ENCODE peak calls at places on chromosomes 2 and 18, in six cellular contexts. N is A549, O is prostate gland, G is right lobe of liver, A is IMR-90, T is esophagus squamous epithelium. Z is an unnamed sample.

GRCh38 chr18:72530622-72531021 is 13.5 kb downstream of the CBLN2 start:
- DNase-seq in N (no peak), O (no peak), G (no peak), A (no peak), T (no peak), Z (no peak)

GRCh38 chr2:228180126-228181097 is 1.1 kb downstream of the SPHKAP start:
- DNase-seq in N (peak; percentile 12), O (no peak), G (no peak), A (no peak), T (no peak), Z (no peak)

GRCh38 chr2:136384541-136385303 is 266.8 kb upstream of the CXCR4 start:
- DNase-seq in N (peak; percentile 33), O (peak; percentile 20), G (no peak), A (peak; percentile 5), T (no peak), Z (peak; percentile 19)

GRCh38 chr18:25176516-25177042 is 175.4 kb downstream of the ZNF521 start:
- DNase-seq in N (no peak), O (no peak), G (no peak), A (no peak), T (no peak), Z (no peak)

GRCh38 chr18:13288509-13289138 is 70.1 kb downstream of the LDLRAD4 start:
- DNase-seq in N (no peak), O (no peak), G (no peak), A (no peak), T (no peak), Z (no peak)

GRCh38 chr2:31384351-31384750 is 30.2 kb downstream of the XDH start:
- DNase-seq in N (peak; percentile 89), O (no peak), G (no peak), A (peak; percentile 96), T (no peak), Z (peak; percentile 95)

GRCh38 chr2:151277011-151277410 is 12.5 kb downstream of the NMI start:
- DNase-seq in N (no peak), O (no peak), G (no peak), A (no peak), T (no peak), Z (peak; percentile 47)

GRCh38 chr2:212119591-212119990 is 419.0 kb downstream of the ERBB4 start:
- DNase-seq in N (no peak), O (no peak), G (no peak), A (no peak), T (no peak), Z (no peak)

GRCh38 chr2:121831841-121832240 is 76.4 kb downstream of the TSN start:
- DNase-seq in N (no peak), O (no peak), G (no peak), A (no peak), T (no peak), Z (no peak)

GRCh38 chr2:240787521-240788472 is 32.2 kb downstream of the KIF1A start:
- DNase-seq in N (no peak), O (no peak), G (no peak), A (no peak), T (no peak), Z (no peak)

GRCh38 chr2:131394147-131394931 is 30.4 kb upstream of the RAB6D start:
- DNase-seq in N (no peak), O (no peak), G (no peak), A (no peak), T (no peak), Z (no peak)

GRCh38 chr18:74376523-74376922 is 60.9 kb downstream of the C18orf63 start:
- DNase-seq in N (no peak), O (no peak), G (no peak), A (no peak), T (no peak), Z (no peak)

GRCh38 chr2:101130081-101130480 is 21.1 kb downstream of the TBC1D8 start:
- DNase-seq in N (no peak), O (no peak), G (no peak), A (no peak), T (no peak), Z (no peak)

GRCh38 chr2:104521247-104521646 is 332.7 kb upstream of the POU3F3 start:
- DNase-seq in N (no peak), O (no peak), G (no peak), A (no peak), T (no peak), Z (no peak)

GRCh38 chr2:66700181-66700686 is 265.3 kb downstream of the MEIS1 start:
- DNase-seq in N (no peak), O (no peak), G (no peak), A (no peak), T (no peak), Z (no peak)

GRCh38 chr2:171553858-171554257 is 31.6 kb downstream of the CYBRD1 start:
- DNase-seq in N (peak; percentile 96), O (no peak), G (peak; percentile 74), A (no peak), T (no peak), Z (peak; percentile 35)

GRCh38 chr2:225064362-225064761 is 22.1 kb upstream of the DOCK10 start:
- DNase-seq in N (no peak), O (no peak), G (no peak), A (no peak), T (no peak), Z (no peak)

GRCh38 chr2:132479140-132479539 is 62.5 kb downstream of the GPR39 start:
- DNase-seq in N (peak; percentile 13), O (no peak), G (no peak), A (no peak), T (no peak), Z (no peak)

DNA sequence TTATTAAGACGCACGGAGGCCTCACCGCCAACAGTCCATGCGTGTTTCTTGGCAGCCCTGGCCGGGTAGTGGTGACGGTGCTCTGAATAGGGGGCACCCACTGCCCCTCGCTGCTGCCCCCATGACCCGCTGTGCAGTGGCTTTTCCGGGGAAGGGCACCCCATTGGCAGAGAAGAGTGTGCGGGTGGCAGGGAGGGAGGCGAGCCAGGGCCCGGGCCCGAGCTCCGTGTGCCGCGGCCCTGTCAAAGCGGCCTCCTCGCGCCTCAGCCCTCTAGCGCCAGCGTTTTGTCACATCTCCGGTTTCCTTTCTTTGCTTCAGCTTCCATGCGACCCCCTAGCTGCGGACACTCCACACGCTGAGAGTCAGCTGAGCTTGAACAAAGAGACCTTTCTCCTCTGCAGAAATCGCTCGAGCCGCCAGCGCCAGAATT is 473.6 kb upstream of the SALL3 start:
- DNase-seq in N (no peak), O (no peak), G (no peak), A (no peak), T (no peak), Z (no peak)
- TF ChIP-seq CTCF in N (no peak), O (no peak), G (no peak), A (no peak), T (no peak), Z (no peak)

GRCh38 chr2:10883880-10884529 is 27.7 kb upstream of the KCNF1 start:
- DNase-seq in N (no peak), O (no peak), G (no peak), A (no peak), T (no peak), Z (no peak)
- H3K4me3 ChIP-seq in N (no peak overlapping the region), O (no peak overlapping the region), G (no peak overlapping the region), A (no peak overlapping the region), T (no peak overlapping the region), Z (no peak overlapping the region)

GRCh38 chr18:42184685-42185477 is 229.8 kb downstream of the PIK3C3 start:
- DNase-seq in N (no peak), O (no peak), G (no peak), A (no peak), T (no peak), Z (no peak)

GRCh38 chr18:42185486-42185885 is 230.5 kb downstream of the PIK3C3 start:
- DNase-seq in N (no peak), O (no peak), G (no peak), A (no peak), T (no peak), Z (no peak)

GRCh38 chr18:42183746-42184145 is 228.7 kb downstream of the PIK3C3 start:
- DNase-seq in N (peak; percentile 36), O (no peak), G (no peak), A (peak; percentile 61), T (no peak), Z (peak; percentile 78)

GRCh38 chr18:42181474-42181873 is 226.4 kb downstream of the PIK3C3 start:
- DNase-seq in N (no peak), O (no peak), G (no peak), A (no peak), T (no peak), Z (no peak)

GRCh38 chr18:42182728-42183700 is 228.0 kb downstream of the PIK3C3 start:
- DNase-seq in N (no peak), O (no peak), G (no peak), A (no peak), T (no peak), Z (no peak)
- TF ChIP-seq CTCF in N (no peak), O (no peak), G (no peak), A (no peak), T (no peak), Z (no peak)

GRCh38 chr2:76298022-76298421 is 587.3 kb upstream of the GCFC2 start:
- DNase-seq in N (no peak), O (no peak), G (no peak), A (no peak), T (no peak), Z (no peak)
- H3K4me3 ChIP-seq in N (no peak overlapping the region), O (no peak overlapping the region), G (no peak overlapping the region), A (no peak overlapping the region), T (no peak overlapping the region), Z (no peak overlapping the region)

GRCh38 chr2:736939-737338 is 59.7 kb upstream of the TMEM18 start:
- DNase-seq in N (no peak), O (no peak), G (no peak), A (no peak), T (no peak), Z (no peak)

GRCh38 chr2:735670-736218 is 58.5 kb upstream of the TMEM18 start:
- DNase-seq in N (no peak), O (no peak), G (no peak), A (no peak), T (no peak), Z (no peak)

GRCh38 chr2:740446-741293 is 63.5 kb upstream of the TMEM18 start:
- DNase-seq in N (peak; percentile 99), O (peak; percentile 60), G (peak; percentile 80), A (peak; percentile 92), T (peak; percentile 82), Z (peak; percentile 92)
- TF ChIP-seq CTCF in N (no peak), O (no peak), G (no peak), A (no peak), T (no peak), Z (no peak)